ENCODE peak calls at places on chromosomes 7 and 10, in seven cellular contexts. P is HCT116, Y is GM23248, O is hepatocyte, M is neural progenitor cell, N is SK-N-SH, Z is OCI-LY7. K is an unnamed sample. For H3K4me1, the result is how much of the 10 kb centered on the place peaks cover.

GRCh38 chr7:79692015-79692414 is 238.5 kb upstream of the MAGI2 start:
- DNase-seq in N (no peak), P (no peak), Y (peak), M (no peak), Z (no peak), O (no peak), K (no peak)

GRCh38 chr7:91892099-91892788 is 11.7 kb upstream of the MTERF1 start:
- DNase-seq in P (no peak), Z (no peak), O (no peak), Y (no peak), N (no peak), M (peak), K (no peak)

GRCh38 chr7:136079066-136079465 is 101.9 kb upstream of the MTPN start:
- DNase-seq in Y (no peak), N (no peak), P (no peak), Z (no peak), O (no peak), M (no peak), K (no peak)

GRCh38 chr10:17021661-17022060 is 108.0 kb downstream of the CUBN start:
- DNase-seq in M (peak), Z (no peak), Y (no peak), N (no peak), P (no peak), O (no peak), K (no peak)

GRCh38 chr10:89142562-89142961 is 64.6 kb downstream of the CH25H start:
- DNase-seq in Y (no peak), Z (no peak), N (no peak), P (no peak), O (no peak), M (no peak), K (no peak)

GRCh38 chr10:86364551-86365345 is 1.8 kb downstream of the GRID1 start:
- DNase-seq in Z (no peak), Y (no peak), O (no peak), M (peak), N (no peak), P (no peak), K (no peak)

GRCh38 chr7:55483061-55483460 is 89.2 kb downstream of the VOPP1 start:
- DNase-seq in N (no peak), M (no peak), O (no peak), P (no peak), Y (no peak), Z (no peak), K (no peak)

GRCh38 chr10:101029520-101030309 is 1.2 kb downstream of the PDZD7 start:
- DNase-seq in P (no peak), Z (no peak), O (no peak), M (peak), Y (peak), N (no peak), K (no peak)

GRCh38 chr7:128341733-128342132 is 2.0 kb downstream of the RBM28 start:
- DNase-seq in Y (no peak), N (no peak), Z (no peak), M (no peak), O (no peak), P (no peak), K (no peak)

GRCh38 chr7:27277628-27278027 is 35.0 kb downstream of the EVX1 start:
- DNase-seq in Y (peak), M (no peak), O (peak), N (no peak), Z (no peak), P (peak), K (no peak)

GRCh38 chr10:1266033-1266802 is 210.0 kb downstream of the WDR37 start:
- DNase-seq in P (no peak), Z (no peak), N (no peak), M (no peak), Y (no peak), O (no peak), K (no peak)

DNA sequence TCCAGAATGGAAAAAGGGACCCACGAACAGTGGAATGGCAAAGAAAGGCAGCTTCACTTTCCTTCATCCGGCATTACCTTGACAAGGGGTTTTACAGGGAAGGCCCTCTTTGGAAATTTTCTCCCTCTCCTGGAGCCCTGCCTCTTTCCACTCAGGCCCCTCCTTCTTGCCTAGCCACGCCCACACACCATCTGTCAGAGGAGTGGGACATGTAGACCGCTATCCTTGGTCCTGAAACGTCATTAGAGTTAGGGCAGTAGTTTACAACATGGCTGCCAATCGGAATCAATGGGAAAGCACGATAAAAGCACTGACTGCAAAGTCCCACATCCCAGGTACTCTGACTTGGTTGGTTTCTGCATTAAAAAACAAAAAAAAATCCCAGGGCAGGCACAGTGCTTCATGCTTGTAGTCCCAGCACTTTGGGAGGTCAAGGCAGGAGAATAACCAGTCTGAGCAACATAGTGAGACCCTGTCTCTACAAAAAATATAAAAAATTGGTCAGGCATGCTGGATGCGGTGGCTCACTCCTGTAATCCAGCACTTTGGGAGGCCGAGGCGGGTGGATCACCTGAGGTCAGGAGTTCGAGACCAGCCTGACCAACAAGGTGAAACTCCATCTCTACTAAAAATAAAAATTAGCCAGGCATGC is 96.4 kb downstream of the MARCHF5 start:
- DNase-seq in N (peak), P (peak), Z (peak), M (peak), Y (peak), O (peak), K (peak)
- TF ChIP-seq EZH2phosphoT487 in N (no peak), P (no peak), Z (no peak), M (no peak), Y (no peak), O (no peak), K (no peak)

GRCh38 chr10:102283488-102283887 is 38.2 kb downstream of the GBF1 start:
- DNase-seq in Y (no peak), M (no peak), O (no peak), Z (no peak), P (no peak), N (no peak), K (no peak)

GRCh38 chr10:102285134-102285533 is 39.8 kb downstream of the GBF1 start:
- DNase-seq in N (no peak), P (no peak), O (no peak), Y (no peak), M (no peak), Z (no peak), K (no peak)

GRCh38 chr10:102287538-102287937 is 42.2 kb downstream of the GBF1 start:
- DNase-seq in M (no peak), Z (no peak), P (no peak), Y (peak), O (no peak), N (no peak), K (no peak)

GRCh38 chr10:102283890-102284289 is 38.6 kb downstream of the GBF1 start:
- DNase-seq in Y (no peak), N (no peak), M (no peak), O (no peak), Z (no peak), P (no peak), K (no peak)

DNA sequence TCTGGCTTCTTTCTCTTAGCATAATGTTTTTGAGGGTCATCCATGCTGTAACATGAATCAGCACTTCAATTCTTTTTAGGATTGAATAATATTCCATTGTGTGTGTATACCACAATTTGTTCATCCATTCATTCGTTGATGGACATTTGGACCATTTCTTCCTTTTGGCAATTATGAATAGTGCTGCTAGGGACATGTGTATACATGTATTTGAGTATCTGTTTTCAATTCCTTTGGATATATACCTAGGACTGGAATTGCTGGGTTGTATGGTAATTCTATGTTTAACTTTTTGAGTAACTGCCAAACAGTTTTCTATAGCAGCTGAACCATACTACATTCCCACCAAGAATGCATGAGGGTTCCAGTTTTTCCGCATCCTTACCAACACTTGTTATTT is 39.2 kb downstream of the GBF1 start:
- DNase-seq in Y (no peak), P (no peak), O (no peak), M (no peak), Z (no peak), N (no peak), K (no peak)
- H3K4me1 ChIP-seq in Y (under half), P (under half), O (under half), M (under half), Z (under half), N (under half), K (under half)

DNA sequence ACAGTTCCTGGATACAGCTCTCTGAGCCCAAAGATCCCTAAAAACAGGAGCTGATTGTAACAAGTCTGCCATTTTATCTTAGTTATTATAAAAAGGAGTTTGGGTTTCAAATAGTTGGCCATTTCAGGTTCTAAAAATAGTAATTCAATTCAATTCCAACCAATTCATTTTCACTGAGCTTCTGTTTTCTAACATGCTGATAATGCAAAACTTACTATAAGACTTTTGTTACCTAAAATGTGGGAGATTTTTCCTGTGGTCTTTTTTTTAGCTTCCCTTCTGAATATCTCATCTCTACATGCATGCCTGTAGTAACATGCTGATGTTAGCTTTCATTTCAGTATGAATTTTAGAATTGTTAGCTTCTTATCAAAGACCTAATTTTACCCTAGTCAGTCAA is 13.4 kb downstream of the NRBF2 start:
- DNase-seq in N (no peak), Z (no peak), Y (no peak), O (no peak), P (no peak), M (no peak), K (no peak)
- H3K27ac ChIP-seq in N (no peak), Z (no peak), Y (no peak), O (no peak), P (no peak), M (no peak), K (no peak)

DNA sequence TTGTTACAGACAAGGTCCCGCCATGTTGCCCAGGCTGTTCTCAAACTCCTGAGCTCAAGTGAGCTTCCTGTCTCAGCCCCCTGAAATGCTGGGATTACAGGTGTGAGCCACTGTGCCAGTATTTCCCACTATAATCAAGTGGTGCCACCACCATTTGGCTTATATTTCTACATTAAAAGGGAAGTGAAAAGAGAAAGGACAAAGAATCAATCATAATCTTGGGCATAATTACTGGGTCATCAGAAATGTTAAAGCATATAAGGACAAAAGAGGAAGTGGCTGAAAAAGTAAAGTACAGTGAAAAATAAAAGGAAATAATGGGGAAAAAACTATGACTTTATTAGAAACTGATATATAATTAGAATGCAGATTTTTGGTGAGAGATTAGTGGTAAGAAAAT is 25.7 kb upstream of the ENTPD1 start:
- DNase-seq in P (no peak), O (no peak), Y (no peak), M (no peak), N (no peak), Z (no peak), K (no peak)
- TF ChIP-seq EZH2phosphoT487 in P (no peak), O (no peak), Y (no peak), M (no peak), N (no peak), Z (no peak), K (no peak)

GRCh38 chr10:31401287-31401686 is 82.3 kb downstream of the ZEB1 start:
- DNase-seq in M (no peak), N (no peak), P (no peak), O (no peak), Z (no peak), Y (no peak), K (no peak)
- H3K4me1 ChIP-seq in M (under half), N (under half), P (under half), O (under half), Z (under half), Y (under half), K (under half)

GRCh38 chr7:158655507-158655906 is 49.1 kb downstream of the NCAPG2 start:
- DNase-seq in O (no peak), Y (no peak), Z (no peak), N (no peak), M (no peak), P (no peak), K (no peak)
- H3K27ac ChIP-seq in O (no peak), Y (no peak), Z (no peak), N (no peak), M (no peak), P (no peak), K (peak)

DNA sequence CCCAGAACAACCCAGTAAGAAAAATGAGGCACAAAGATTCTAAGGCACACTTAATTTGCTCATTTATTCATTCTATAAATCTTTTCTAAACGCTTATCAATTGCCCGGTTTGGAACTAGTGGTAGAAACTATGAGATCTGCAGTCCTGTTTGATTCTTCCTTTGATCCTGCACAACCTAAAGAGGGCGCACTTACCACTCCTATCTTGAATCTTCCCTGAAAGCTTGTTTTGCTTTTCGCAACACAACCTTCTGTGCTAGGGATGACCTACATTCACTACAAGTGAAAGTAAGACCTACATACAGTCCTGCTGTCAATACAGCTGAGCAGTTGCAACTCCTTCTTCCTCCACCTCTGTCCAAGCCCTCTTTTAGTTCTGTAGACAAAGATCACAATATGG is 12.6 kb upstream of the ARL4A start:
- DNase-seq in Z (peak), O (peak), N (peak), M (peak), Y (peak), P (no peak), K (peak)
- TF ChIP-seq EZH2phosphoT487 in Z (no peak), O (no peak), N (no peak), M (no peak), Y (no peak), P (no peak), K (no peak)

GRCh38 chr10:14659626-14660196 is 115.0 kb downstream of the FAM107B start:
- DNase-seq in Y (peak), O (no peak), M (no peak), Z (peak), N (no peak), P (no peak), K (peak)

GRCh38 chr10:14661818-14662217 is 112.9 kb downstream of the FAM107B start:
- DNase-seq in M (no peak), N (no peak), Z (no peak), O (no peak), P (no peak), Y (peak), K (no peak)

GRCh38 chr10:14660872-14661271 is 113.8 kb downstream of the FAM107B start:
- DNase-seq in P (no peak), O (no peak), Y (no peak), Z (peak), N (no peak), M (no peak), K (no peak)

GRCh38 chr10:14656052-14656451 is 118.6 kb downstream of the FAM107B start:
- DNase-seq in M (no peak), P (no peak), Z (no peak), Y (no peak), O (no peak), N (no peak), K (no peak)

GRCh38 chr10:14658331-14659122 is 116.2 kb downstream of the FAM107B start:
- DNase-seq in O (no peak), P (peak), Y (peak), M (no peak), Z (peak), N (no peak), K (no peak)
- H3K4me1 ChIP-seq in O (under half), P (under half), Y (under half), M (under half), Z (half or more), N (under half), K (under half)

K was measured in MM.1S.